ENCODE peak calls at places on chromosomes 1 and 21, in four cellular contexts. U, A, Q and S are unnamed samples. For H3K36me3, the result is how much of the 10 kb centered on the place peaks cover.

GRCh38 chr21:31335957-31336738 is 7.9 kb downstream of the TIAM1 start:
- DNase-seq in U (no peak), A (peak), Q (peak), S (peak)

GRCh38 chr1:30801826-30802198 is 44.2 kb upstream of the LAPTM5 start:
- DNase-seq in A (peak), Q (peak), U (peak), S (peak)

GRCh38 chr1:107394301-107394700 is 253.5 kb downstream of the NTNG1 start:
- DNase-seq in A (no peak), Q (no peak), U (no peak), S (no peak)

GRCh38 chr1:63641615-63642014 is 48.4 kb downstream of the PGM1 start:
- DNase-seq in U (no peak), Q (no peak), A (no peak), S (no peak)

GRCh38 chr1:202159534-202160371 is 649 bp downstream of the PTPN7 start:
- DNase-seq in Q (no peak), A (no peak), U (no peak), S (no peak)

GRCh38 chr1:31984419-31985347 is 29.0 kb upstream of the KHDRBS1 start:
- DNase-seq in Q (no peak), A (no peak), U (no peak), S (peak)

GRCh38 chr1:239308701-239309333 is 77.6 kb upstream of the CHRM3 start:
- DNase-seq in U (no peak), A (no peak), Q (no peak), S (peak)

GRCh38 chr1:27529638-27530018 is 39.7 kb upstream of the WASF2 start:
- DNase-seq in Q (no peak), U (no peak), A (no peak), S (no peak)

GRCh38 chr1:13730751-13731482 is 30.9 kb downstream of the PRDM2 start:
- DNase-seq in U (no peak), A (peak), Q (peak), S (peak)

GRCh38 chr1:19251305-19252196 is at the start of the genes EMC1 and MRTO4:
- DNase-seq in Q (peak), U (peak), A (peak), S (peak)

GRCh38 chr1:10943991-10944730 is 68.3 kb upstream of the TARDBP start:
- DNase-seq in A (no peak), U (no peak), Q (no peak), S (no peak)

GRCh38 chr1:232127190-232127589 is 500.6 kb downstream of the DISC1 start:
- DNase-seq in Q (no peak), A (no peak), U (no peak), S (peak)

GRCh38 chr1:30670195-30671060 is 53.0 kb downstream of the MATN1 start:
- DNase-seq in Q (no peak), A (no peak), U (no peak), S (peak)

GRCh38 chr1:95368178-95368577 is 134.2 kb downstream of the RWDD3 start:
- DNase-seq in A (no peak), U (no peak), Q (no peak), S (no peak)

GRCh38 chr1:153661111-153661708 is 2.7 kb downstream of the SNAPIN start:
- DNase-seq in U (no peak), Q (no peak), A (no peak), S (no peak)

GRCh38 chr1:56816264-56816663 is 2.9 kb downstream of the FYB2 start:
- DNase-seq in A (no peak), Q (no peak), U (no peak), S (no peak)

GRCh38 chr1:151156515-151156819 is at the start of gene TNFAIP8L2:
- DNase-seq in Q (no peak), U (no peak), A (no peak), S (no peak)

GRCh38 chr1:41874903-41875411 is 43.8 kb downstream of the HIVEP3 start:
- DNase-seq in A (no peak), U (no peak), Q (no peak), S (no peak)

GRCh38 chr1:232868793-232869491 is 63.7 kb downstream of the MAP10 start:
- DNase-seq in Q (peak), U (peak), A (peak), S (peak)

GRCh38 chr1:10061276-10061675 is 28.5 kb downstream of the UBE4B start:
- DNase-seq in U (no peak), Q (no peak), A (no peak), S (no peak)

GRCh38 chr1:208131631-208132286 is 112.4 kb downstream of the PLXNA2 start:
- DNase-seq in U (no peak), A (no peak), Q (no peak), S (no peak)

GRCh38 chr1:201302168-201302896 is 19.0 kb downstream of the PKP1 start:
- DNase-seq in Q (no peak), A (no peak), U (no peak), S (peak)

GRCh38 chr1:193143285-193143684 is 21.5 kb downstream of the CDC73 start:
- DNase-seq in U (no peak), A (no peak), Q (no peak), S (peak)

DNA sequence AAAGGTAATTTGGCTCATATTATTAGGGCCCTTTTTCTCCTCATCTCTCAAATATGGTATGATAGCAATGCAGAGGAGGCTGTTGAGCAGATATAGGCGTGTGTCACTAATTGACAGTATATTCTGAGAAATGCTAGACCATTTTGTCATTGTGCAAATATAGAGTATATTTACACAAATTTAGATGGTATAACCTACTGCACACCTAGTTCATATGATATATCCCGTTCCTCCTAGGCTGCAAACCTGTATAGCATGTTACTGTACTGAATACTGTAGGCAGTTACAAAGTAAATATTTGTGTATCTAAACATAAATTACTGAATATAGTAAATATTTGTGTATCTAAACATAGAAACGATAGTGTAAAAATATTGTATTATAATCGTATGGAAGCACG is 8.6 kb downstream of the ZBTB37 start:
- DNase-seq in Q (no peak), A (no peak), U (no peak), S (no peak)
- H3K36me3 ChIP-seq in Q (under half), A (under half), U (half or more), S (under half)

DNA sequence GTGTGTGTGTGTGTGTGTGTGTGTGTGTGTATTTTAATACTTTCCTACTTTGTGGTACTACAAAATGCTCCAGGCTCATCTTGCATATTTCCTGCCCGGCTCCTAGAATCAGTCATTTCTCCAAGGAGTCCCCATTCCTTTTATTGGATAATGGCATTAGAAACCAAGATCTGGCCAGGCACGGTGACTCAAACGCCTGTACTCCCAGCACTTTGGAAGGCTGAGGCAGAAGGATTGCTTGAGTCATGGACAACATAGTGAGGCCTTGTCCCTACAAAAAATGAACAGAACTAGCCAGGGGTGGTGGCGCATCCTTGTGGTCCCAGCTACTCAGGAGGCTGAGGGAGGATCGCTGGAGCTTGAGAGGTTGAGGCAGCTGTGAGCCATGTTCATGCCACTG is 20.3 kb downstream of the EPB41 start:
- DNase-seq in Q (no peak), A (no peak), U (no peak), S (no peak)
- H3K36me3 ChIP-seq in Q (under half), A (under half), U (under half), S (under half)

GRCh38 chr1:37887986-37888700 is 28.8 kb upstream of the MTF1 start:
- DNase-seq in Q (no peak), U (no peak), A (no peak), S (no peak)

GRCh38 chr1:37892151-37893047 is 33.0 kb upstream of the MTF1 start:
- DNase-seq in U (no peak), A (no peak), Q (no peak), S (no peak)

DNA sequence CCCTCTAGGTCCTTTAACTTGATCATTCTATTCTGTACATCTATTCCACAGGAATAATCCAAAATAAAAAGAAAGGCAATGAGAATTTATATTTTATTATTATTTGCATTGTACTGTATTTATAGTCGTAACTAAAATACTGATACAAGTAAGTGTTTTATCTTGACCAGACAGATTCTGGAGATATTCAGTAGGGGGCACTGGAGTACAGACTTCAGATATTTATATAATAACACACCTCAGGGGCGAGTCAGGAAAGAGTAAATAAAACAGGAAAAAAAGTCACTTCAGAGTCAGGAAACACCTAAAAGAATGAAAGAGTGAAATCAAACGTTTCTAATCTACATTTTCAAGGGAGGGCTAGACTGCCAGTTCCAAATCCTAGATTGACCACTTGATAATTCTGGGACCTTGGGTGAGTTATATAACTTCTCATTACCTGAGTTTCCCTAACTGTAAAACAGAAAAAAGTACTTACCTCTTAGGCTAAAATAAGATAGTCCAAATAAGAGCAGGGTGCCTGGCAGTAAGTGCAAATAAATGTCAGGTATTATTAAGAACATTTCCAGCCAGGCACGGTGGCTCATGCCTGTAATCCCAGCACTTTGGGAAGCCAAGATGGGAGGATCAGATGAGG is 31.1 kb upstream of the MTF1 start:
- DNase-seq in Q (no peak), U (no peak), A (no peak), S (peak)
- H3K36me3 ChIP-seq in Q (under half), U (half or more), A (under half), S (under half)

DNA sequence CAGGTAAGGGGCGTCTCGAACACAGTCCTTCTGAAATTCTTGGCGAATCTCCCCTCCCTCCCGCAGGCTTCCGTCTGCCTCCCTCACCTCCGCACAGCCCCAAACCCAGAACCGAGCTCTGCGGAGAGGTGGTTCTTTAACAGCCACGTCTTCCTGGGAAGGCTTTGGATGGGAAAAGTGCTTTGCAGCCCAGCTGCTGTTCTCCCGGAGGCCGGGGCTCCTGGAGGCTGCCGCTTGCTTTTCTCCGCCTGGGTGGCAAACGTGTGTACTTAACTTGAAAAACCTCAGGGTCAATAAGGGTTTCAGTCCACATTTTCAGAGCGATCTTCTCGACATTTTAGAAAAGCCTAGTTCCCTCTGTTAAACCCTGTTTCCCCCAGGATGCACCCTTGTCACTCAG is 109.3 kb downstream of the PRDM16 start:
- DNase-seq in Q (no peak), A (no peak), U (no peak), S (no peak)
- H3K36me3 ChIP-seq in Q (under half), A (under half), U (under half), S (under half)

GRCh38 chr1:36354486-36354885 is 31.0 kb upstream of the EVA1B start:
- DNase-seq in A (no peak), Q (no peak), U (no peak), S (no peak)

GRCh38 chr1:36359911-36360310 is 25.8 kb downstream of the STK40 start:
- DNase-seq in A (no peak), Q (no peak), U (no peak), S (peak)

GRCh38 chr1:36355811-36356210 is 29.9 kb downstream of the STK40 start:
- DNase-seq in Q (no peak), U (no peak), A (no peak), S (no peak)

GRCh38 chr1:36359383-36359782 is 26.3 kb downstream of the STK40 start:
- DNase-seq in Q (no peak), A (no peak), U (no peak), S (no peak)

DNA sequence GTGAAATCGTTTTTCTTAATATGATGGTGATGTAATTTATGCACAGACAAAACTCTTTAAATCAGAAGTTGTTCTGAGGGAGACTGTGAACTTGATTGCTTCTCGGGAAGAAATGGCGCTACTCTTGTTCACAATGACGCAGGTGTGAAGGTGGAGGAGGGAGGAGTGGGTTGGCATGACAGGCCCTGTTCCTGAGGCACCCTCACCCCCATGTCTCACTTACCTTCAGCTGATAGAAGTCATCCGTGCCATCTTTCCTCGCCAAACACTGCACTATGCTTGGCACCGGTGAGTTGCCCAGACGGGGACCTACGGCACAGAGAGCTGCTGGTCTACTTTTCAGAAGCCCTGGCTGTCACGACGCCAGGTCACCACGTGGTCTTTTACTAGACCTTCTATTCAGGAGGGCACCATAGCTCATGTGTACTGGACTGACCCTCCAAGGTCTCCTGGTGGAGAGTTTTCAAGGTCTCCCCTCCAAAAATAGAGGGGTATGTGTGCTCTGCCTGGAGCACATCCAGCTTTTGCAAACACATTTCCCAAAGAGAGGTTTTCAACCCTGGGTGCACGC is 27.1 kb downstream of the STK40 start:
- DNase-seq in U (no peak), Q (no peak), A (no peak), S (no peak)
- H3K36me3 ChIP-seq in U (half or more), Q (under half), A (half or more), S (under half)

GRCh38 chr1:12028248-12028647 is 8.9 kb downstream of the MIIP start:
- DNase-seq in Q (no peak), U (no peak), A (no peak), S (no peak)
- H3K36me3 ChIP-seq in Q (under half), U (half or more), A (under half), S (under half)